ENCODE peak calls at places on chromosome 2, in seven cellular contexts. One of them, this sample, is unnamed.

GRCh38 chr2:215613265-215613664 is 177.4 kb upstream of the FN1 start:
- DNase-seq in Peyer's patch: no peak
- DNase-seq in A549: no peak
- DNase-seq in tibial nerve: no peak
- DNase-seq in heart left ventricle: no peak
- DNase-seq in ovary: no peak
- DNase-seq in transverse colon: no peak
- DNase-seq in this sample: no peak

GRCh38 chr2:189751080-189751658 is 11.4 kb downstream of the OSGEPL1 start:
- DNase-seq in Peyer's patch: peak; percentile 69
- DNase-seq in A549: peak; percentile 38
- DNase-seq in tibial nerve: no peak
- DNase-seq in heart left ventricle: no peak
- DNase-seq in ovary: no peak
- DNase-seq in transverse colon: peak; percentile 28
- DNase-seq in this sample: peak; percentile 32

GRCh38 chr2:102434655-102435381 is 11.9 kb downstream of the IL18RAP start:
- DNase-seq in Peyer's patch: no peak
- DNase-seq in A549: no peak
- DNase-seq in tibial nerve: no peak
- DNase-seq in heart left ventricle: no peak
- DNase-seq in ovary: no peak
- DNase-seq in transverse colon: no peak
- DNase-seq in this sample: no peak

GRCh38 chr2:74107071-74107470 is 40.6 kb downstream of the BOLA3 start:
- DNase-seq in Peyer's patch: no peak
- DNase-seq in A549: no peak
- DNase-seq in tibial nerve: no peak
- DNase-seq in heart left ventricle: no peak
- DNase-seq in ovary: no peak
- DNase-seq in transverse colon: no peak
- DNase-seq in this sample: no peak

GRCh38 chr2:238970553-238971081 is 122.7 kb downstream of the TWIST2 start:
- DNase-seq in Peyer's patch: peak; percentile 67
- DNase-seq in A549: peak; percentile 62
- DNase-seq in tibial nerve: no peak
- DNase-seq in heart left ventricle: peak; percentile 76
- DNase-seq in ovary: peak; percentile 81
- DNase-seq in transverse colon: peak; percentile 51
- DNase-seq in this sample: peak; percentile 67

GRCh38 chr2:179963626-179964025 is 43.5 kb downstream of the CWC22 start:
- DNase-seq in Peyer's patch: no peak
- DNase-seq in A549: no peak
- DNase-seq in tibial nerve: no peak
- DNase-seq in heart left ventricle: no peak
- DNase-seq in ovary: no peak
- DNase-seq in transverse colon: no peak
- DNase-seq in this sample: no peak

GRCh38 chr2:15984367-15985255 is 44.3 kb downstream of the MYCN start:
- DNase-seq in Peyer's patch: no peak
- DNase-seq in A549: no peak
- DNase-seq in tibial nerve: no peak
- DNase-seq in heart left ventricle: no peak
- DNase-seq in ovary: no peak
- DNase-seq in transverse colon: no peak
- DNase-seq in this sample: no peak

GRCh38 chr2:218387369-218388194 is 5.5 kb downstream of the SLC11A1 start:
- DNase-seq in Peyer's patch: peak; percentile 73
- DNase-seq in A549: peak; percentile 82
- DNase-seq in tibial nerve: no peak
- DNase-seq in heart left ventricle: peak; percentile 74
- DNase-seq in ovary: peak; percentile 86
- DNase-seq in transverse colon: peak; percentile 75
- DNase-seq in this sample: peak; percentile 66

GRCh38 chr2:160566717-160567116 is 73.1 kb upstream of the RBMS1 start:
- DNase-seq in Peyer's patch: no peak
- DNase-seq in A549: no peak
- DNase-seq in tibial nerve: no peak
- DNase-seq in heart left ventricle: no peak
- DNase-seq in ovary: no peak
- DNase-seq in transverse colon: no peak
- DNase-seq in this sample: no peak

GRCh38 chr2:599601-600000 is 77.6 kb downstream of the TMEM18 start:
- DNase-seq in Peyer's patch: no peak
- DNase-seq in A549: no peak
- DNase-seq in tibial nerve: no peak
- DNase-seq in heart left ventricle: no peak
- DNase-seq in ovary: no peak
- DNase-seq in transverse colon: no peak
- DNase-seq in this sample: no peak

GRCh38 chr2:100297511-100297910 is 24.8 kb downstream of the LONRF2 start:
- DNase-seq in Peyer's patch: no peak
- DNase-seq in A549: no peak
- DNase-seq in tibial nerve: no peak
- DNase-seq in heart left ventricle: no peak
- DNase-seq in ovary: no peak
- DNase-seq in transverse colon: no peak
- DNase-seq in this sample: no peak

GRCh38 chr2:30514134-30514860 is 67.3 kb downstream of the LCLAT1 start:
- DNase-seq in Peyer's patch: no peak
- DNase-seq in A549: no peak
- DNase-seq in tibial nerve: no peak
- DNase-seq in heart left ventricle: no peak
- DNase-seq in ovary: no peak
- DNase-seq in transverse colon: no peak
- DNase-seq in this sample: no peak

GRCh38 chr2:32485399-32485798 is 128.6 kb downstream of the BIRC6 start:
- DNase-seq in Peyer's patch: no peak
- DNase-seq in A549: no peak
- DNase-seq in tibial nerve: no peak
- DNase-seq in heart left ventricle: no peak
- DNase-seq in ovary: no peak
- DNase-seq in transverse colon: no peak
- DNase-seq in this sample: no peak

GRCh38 chr2:170222842-170223241 is 44.9 kb downstream of the MYO3B start:
- DNase-seq in Peyer's patch: no peak
- DNase-seq in A549: no peak
- DNase-seq in tibial nerve: no peak
- DNase-seq in heart left ventricle: no peak
- DNase-seq in ovary: no peak
- DNase-seq in transverse colon: no peak
- DNase-seq in this sample: no peak

GRCh38 chr2:230668939-230669303 is 43.7 kb upstream of the CAB39 start:
- DNase-seq in Peyer's patch: no peak
- DNase-seq in A549: no peak
- DNase-seq in tibial nerve: no peak
- DNase-seq in heart left ventricle: no peak
- DNase-seq in ovary: no peak
- DNase-seq in transverse colon: no peak
- DNase-seq in this sample: no peak
- TF ChIP-seq CTCF in Peyer's patch: no peak
- TF ChIP-seq CTCF in A549: no peak
- TF ChIP-seq CTCF in tibial nerve: no peak
- TF ChIP-seq CTCF in heart left ventricle: no peak
- TF ChIP-seq CTCF in ovary: no peak
- TF ChIP-seq CTCF in transverse colon: no peak
- TF ChIP-seq CTCF in this sample: no peak

GRCh38 chr2:42458396-42458795 is 35.4 kb downstream of the KCNG3 start:
- DNase-seq in Peyer's patch: no peak
- DNase-seq in A549: no peak
- DNase-seq in tibial nerve: no peak
- DNase-seq in heart left ventricle: no peak
- DNase-seq in ovary: no peak
- DNase-seq in transverse colon: no peak
- DNase-seq in this sample: no peak
- TF ChIP-seq POLR2A in Peyer's patch: no peak
- TF ChIP-seq POLR2A in A549: no peak
- TF ChIP-seq POLR2A in tibial nerve: no peak
- TF ChIP-seq POLR2A in heart left ventricle: no peak
- TF ChIP-seq POLR2A in ovary: no peak
- TF ChIP-seq POLR2A in transverse colon: no peak
- TF ChIP-seq POLR2A in this sample: no peak

DNA sequence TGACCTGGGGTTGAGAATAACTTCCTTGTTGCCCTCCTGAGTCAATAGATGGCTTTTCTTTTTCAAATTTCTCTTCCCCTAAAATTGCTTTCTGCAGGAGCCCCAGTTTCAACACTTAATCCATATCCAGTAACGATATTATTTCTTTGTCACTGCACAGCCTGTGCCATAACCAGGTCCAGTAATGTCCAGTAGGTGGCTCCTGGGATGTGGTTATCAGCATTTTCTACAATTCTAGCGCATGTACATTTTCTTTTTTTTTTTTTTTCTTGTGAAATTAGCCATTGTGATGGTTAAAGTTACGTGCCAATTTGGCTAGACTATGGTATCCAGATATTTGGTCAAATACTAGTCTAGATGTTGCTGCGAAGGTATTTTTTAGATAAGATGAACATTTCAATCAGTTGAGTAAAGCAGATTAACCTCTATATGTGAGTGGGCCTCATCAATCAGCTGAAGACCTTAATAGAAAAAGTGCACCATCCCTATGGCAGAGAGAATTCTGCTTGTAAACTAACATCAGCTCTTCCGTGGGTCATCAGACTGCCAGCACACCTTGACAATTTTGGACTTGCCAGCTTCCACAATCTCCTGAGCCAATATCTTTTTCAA is 72.9 kb upstream of the SCG2 start:
- DNase-seq in Peyer's patch: no peak
- DNase-seq in A549: peak; percentile 70
- DNase-seq in tibial nerve: no peak
- DNase-seq in heart left ventricle: no peak
- DNase-seq in ovary: no peak
- DNase-seq in transverse colon: no peak
- DNase-seq in this sample: no peak
- TF ChIP-seq CTCF in Peyer's patch: no peak
- TF ChIP-seq CTCF in A549: peak; percentile 82
- TF ChIP-seq CTCF in tibial nerve: peak; percentile 19
- TF ChIP-seq CTCF in heart left ventricle: peak; percentile 27
- TF ChIP-seq CTCF in ovary: no peak
- TF ChIP-seq CTCF in transverse colon: no peak
- TF ChIP-seq CTCF in this sample: no peak

GRCh38 chr2:197498937-197499593 is 575 bp downstream of the HSPD1 start:
- DNase-seq in Peyer's patch: peak; percentile 91
- DNase-seq in A549: peak; percentile 58
- DNase-seq in tibial nerve: peak; percentile 25
- DNase-seq in heart left ventricle: peak; percentile 77
- DNase-seq in ovary: peak; percentile 75
- DNase-seq in transverse colon: peak; percentile 76
- DNase-seq in this sample: peak; percentile 75
- TF ChIP-seq POLR2A in Peyer's patch: peak; percentile 50
- TF ChIP-seq POLR2A in A549: no peak
- TF ChIP-seq POLR2A in tibial nerve: no peak
- TF ChIP-seq POLR2A in heart left ventricle: no peak
- TF ChIP-seq POLR2A in ovary: no peak
- TF ChIP-seq POLR2A in transverse colon: peak; percentile 49
- TF ChIP-seq POLR2A in this sample: no peak